ENCODE peak calls at places on chromosomes 4 and X, in ten cellular contexts. One of them, this sample, is unnamed.

GRCh38 chrX:150201841-150202240 is 161.3 kb upstream of the MAMLD1 start:
- DNase-seq in neural progenitor cell: no peak
- DNase-seq in lower leg skin: no peak
- DNase-seq in AG10803: no peak
- DNase-seq in upper lobe of right lung: no peak
- DNase-seq in progenitor cell of endocrine pancreas: no peak
- DNase-seq in BE2C: no peak
- DNase-seq in activated CD8-positive, alpha-beta T cell treated with anti-CD3 and anti-CD28 coated beads for 36 hours: no peak
- DNase-seq in lung: no peak
- DNase-seq in GM12865: no peak
- DNase-seq in this sample: no peak

GRCh38 chr4:140135529-140136021 is 18.4 kb downstream of the MAML3 start:
- DNase-seq in neural progenitor cell: no peak
- DNase-seq in progenitor cell of endocrine pancreas: no peak
- DNase-seq in BE2C: peak
- DNase-seq in lower leg skin: no peak
- DNase-seq in GM12865: no peak
- DNase-seq in upper lobe of right lung: peak
- DNase-seq in activated CD8-positive, alpha-beta T cell treated with anti-CD3 and anti-CD28 coated beads for 36 hours: no peak
- DNase-seq in lung: no peak
- DNase-seq in AG10803: peak
- DNase-seq in this sample: no peak

GRCh38 chr4:120864969-120865368 is 57.6 kb downstream of the PRDM5 start:
- DNase-seq in lower leg skin: no peak
- DNase-seq in BE2C: no peak
- DNase-seq in lung: no peak
- DNase-seq in neural progenitor cell: no peak
- DNase-seq in progenitor cell of endocrine pancreas: no peak
- DNase-seq in GM12865: no peak
- DNase-seq in activated CD8-positive, alpha-beta T cell treated with anti-CD3 and anti-CD28 coated beads for 36 hours: no peak
- DNase-seq in AG10803: no peak
- DNase-seq in upper lobe of right lung: no peak
- DNase-seq in this sample: no peak

GRCh38 chr4:100517864-100518341 is at the start of gene EMCN:
- DNase-seq in lower leg skin: no peak
- DNase-seq in BE2C: no peak
- DNase-seq in neural progenitor cell: no peak
- DNase-seq in GM12865: no peak
- DNase-seq in activated CD8-positive, alpha-beta T cell treated with anti-CD3 and anti-CD28 coated beads for 36 hours: no peak
- DNase-seq in AG10803: peak
- DNase-seq in upper lobe of right lung: no peak
- DNase-seq in progenitor cell of endocrine pancreas: no peak
- DNase-seq in lung: no peak
- DNase-seq in this sample: no peak

GRCh38 chrX:14409341-14409740 is 120.0 kb upstream of the GLRA2 start:
- DNase-seq in AG10803: peak
- DNase-seq in GM12865: no peak
- DNase-seq in upper lobe of right lung: no peak
- DNase-seq in neural progenitor cell: no peak
- DNase-seq in BE2C: no peak
- DNase-seq in lower leg skin: no peak
- DNase-seq in lung: no peak
- DNase-seq in activated CD8-positive, alpha-beta T cell treated with anti-CD3 and anti-CD28 coated beads for 36 hours: no peak
- DNase-seq in progenitor cell of endocrine pancreas: no peak
- DNase-seq in this sample: no peak

GRCh38 chr4:188016754-188017153 is 21.2 kb downstream of the ZFP42 start:
- DNase-seq in upper lobe of right lung: no peak
- DNase-seq in AG10803: no peak
- DNase-seq in lower leg skin: no peak
- DNase-seq in GM12865: no peak
- DNase-seq in BE2C: no peak
- DNase-seq in activated CD8-positive, alpha-beta T cell treated with anti-CD3 and anti-CD28 coated beads for 36 hours: no peak
- DNase-seq in lung: no peak
- DNase-seq in progenitor cell of endocrine pancreas: no peak
- DNase-seq in neural progenitor cell: peak
- DNase-seq in this sample: no peak

GRCh38 chrX:22686138-22686541 is 313.6 kb upstream of the DDX53 start:
- DNase-seq in lung: no peak
- DNase-seq in upper lobe of right lung: no peak
- DNase-seq in GM12865: no peak
- DNase-seq in BE2C: peak
- DNase-seq in AG10803: peak
- DNase-seq in neural progenitor cell: no peak
- DNase-seq in progenitor cell of endocrine pancreas: no peak
- DNase-seq in lower leg skin: peak
- DNase-seq in activated CD8-positive, alpha-beta T cell treated with anti-CD3 and anti-CD28 coated beads for 36 hours: no peak
- DNase-seq in this sample: no peak

GRCh38 chr4:135670548-135670947 is 1469.0 kb upstream of the PABPC4L start:
- DNase-seq in progenitor cell of endocrine pancreas: no peak
- DNase-seq in neural progenitor cell: no peak
- DNase-seq in lung: no peak
- DNase-seq in AG10803: no peak
- DNase-seq in BE2C: no peak
- DNase-seq in upper lobe of right lung: no peak
- DNase-seq in GM12865: no peak
- DNase-seq in activated CD8-positive, alpha-beta T cell treated with anti-CD3 and anti-CD28 coated beads for 36 hours: no peak
- DNase-seq in lower leg skin: no peak
- DNase-seq in this sample: no peak

GRCh38 chr4:9859774-9860173 is 78.3 kb downstream of the DRD5 start:
- DNase-seq in GM12865: no peak
- DNase-seq in activated CD8-positive, alpha-beta T cell treated with anti-CD3 and anti-CD28 coated beads for 36 hours: no peak
- DNase-seq in upper lobe of right lung: no peak
- DNase-seq in lung: no peak
- DNase-seq in lower leg skin: no peak
- DNase-seq in BE2C: no peak
- DNase-seq in AG10803: no peak
- DNase-seq in progenitor cell of endocrine pancreas: no peak
- DNase-seq in neural progenitor cell: no peak
- DNase-seq in this sample: no peak

GRCh38 chr4:62797221-62797620 is 1597.1 kb downstream of the ADGRL3 start:
- DNase-seq in lung: no peak
- DNase-seq in GM12865: no peak
- DNase-seq in AG10803: no peak
- DNase-seq in BE2C: no peak
- DNase-seq in lower leg skin: no peak
- DNase-seq in progenitor cell of endocrine pancreas: no peak
- DNase-seq in activated CD8-positive, alpha-beta T cell treated with anti-CD3 and anti-CD28 coated beads for 36 hours: no peak
- DNase-seq in neural progenitor cell: no peak
- DNase-seq in upper lobe of right lung: no peak
- DNase-seq in this sample: no peak

GRCh38 chr4:98557497-98557896 is 100.9 kb downstream of the TSPAN5 start:
- DNase-seq in neural progenitor cell: no peak
- DNase-seq in lower leg skin: no peak
- DNase-seq in lung: peak
- DNase-seq in progenitor cell of endocrine pancreas: no peak
- DNase-seq in AG10803: peak
- DNase-seq in upper lobe of right lung: no peak
- DNase-seq in BE2C: no peak
- DNase-seq in GM12865: no peak
- DNase-seq in activated CD8-positive, alpha-beta T cell treated with anti-CD3 and anti-CD28 coated beads for 36 hours: no peak
- DNase-seq in this sample: no peak

GRCh38 chr4:13543648-13544555 is at the start of gene NKX3-2:
- DNase-seq in progenitor cell of endocrine pancreas: no peak
- DNase-seq in neural progenitor cell: peak
- DNase-seq in activated CD8-positive, alpha-beta T cell treated with anti-CD3 and anti-CD28 coated beads for 36 hours: no peak
- DNase-seq in GM12865: no peak
- DNase-seq in lung: no peak
- DNase-seq in BE2C: no peak
- DNase-seq in AG10803: no peak
- DNase-seq in upper lobe of right lung: no peak
- DNase-seq in lower leg skin: no peak
- DNase-seq in this sample: peak

GRCh38 chrX:136691028-136691809 is 43.3 kb downstream of the CD40LG start:
- DNase-seq in upper lobe of right lung: no peak
- DNase-seq in AG10803: no peak
- DNase-seq in lower leg skin: no peak
- DNase-seq in activated CD8-positive, alpha-beta T cell treated with anti-CD3 and anti-CD28 coated beads for 36 hours: no peak
- DNase-seq in GM12865: no peak
- DNase-seq in progenitor cell of endocrine pancreas: no peak
- DNase-seq in lung: no peak
- DNase-seq in neural progenitor cell: no peak
- DNase-seq in BE2C: no peak
- DNase-seq in this sample: no peak

GRCh38 chrX:139204903-139205667 is 325.5 kb upstream of the F9 start:
- DNase-seq in lung: no peak
- DNase-seq in BE2C: no peak
- DNase-seq in activated CD8-positive, alpha-beta T cell treated with anti-CD3 and anti-CD28 coated beads for 36 hours: peak
- DNase-seq in neural progenitor cell: peak
- DNase-seq in lower leg skin: no peak
- DNase-seq in AG10803: peak
- DNase-seq in progenitor cell of endocrine pancreas: peak
- DNase-seq in GM12865: peak
- DNase-seq in upper lobe of right lung: peak
- DNase-seq in this sample: peak

GRCh38 chr4:156290811-156291210 is 337.1 kb upstream of the CTSO start:
- DNase-seq in BE2C: no peak
- DNase-seq in lower leg skin: no peak
- DNase-seq in GM12865: no peak
- DNase-seq in AG10803: peak
- DNase-seq in neural progenitor cell: no peak
- DNase-seq in lung: no peak
- DNase-seq in upper lobe of right lung: no peak
- DNase-seq in activated CD8-positive, alpha-beta T cell treated with anti-CD3 and anti-CD28 coated beads for 36 hours: no peak
- DNase-seq in progenitor cell of endocrine pancreas: no peak
- DNase-seq in this sample: no peak

GRCh38 chr4:121484633-121485032 is 103.8 kb upstream of the QRFPR start:
- DNase-seq in GM12865: peak
- DNase-seq in BE2C: peak
- DNase-seq in lung: no peak
- DNase-seq in neural progenitor cell: peak
- DNase-seq in activated CD8-positive, alpha-beta T cell treated with anti-CD3 and anti-CD28 coated beads for 36 hours: peak
- DNase-seq in upper lobe of right lung: peak
- DNase-seq in progenitor cell of endocrine pancreas: no peak
- DNase-seq in lower leg skin: no peak
- DNase-seq in AG10803: peak
- DNase-seq in this sample: peak

GRCh38 chrX:68988865-68989264 is 160.0 kb downstream of the EFNB1 start:
- DNase-seq in lower leg skin: no peak
- DNase-seq in AG10803: no peak
- DNase-seq in upper lobe of right lung: no peak
- DNase-seq in progenitor cell of endocrine pancreas: no peak
- DNase-seq in lung: no peak
- DNase-seq in neural progenitor cell: no peak
- DNase-seq in activated CD8-positive, alpha-beta T cell treated with anti-CD3 and anti-CD28 coated beads for 36 hours: no peak
- DNase-seq in GM12865: no peak
- DNase-seq in BE2C: no peak
- DNase-seq in this sample: no peak
- TF ChIP-seq CTCF in lower leg skin: no peak
- TF ChIP-seq CTCF in AG10803: no peak
- TF ChIP-seq CTCF in upper lobe of right lung: no peak
- TF ChIP-seq CTCF in progenitor cell of endocrine pancreas: no peak
- TF ChIP-seq CTCF in lung: no peak
- TF ChIP-seq CTCF in neural progenitor cell: no peak
- TF ChIP-seq CTCF in activated CD8-positive, alpha-beta T cell treated with anti-CD3 and anti-CD28 coated beads for 36 hours: no peak
- TF ChIP-seq CTCF in GM12865: no peak
- TF ChIP-seq CTCF in BE2C: no peak
- TF ChIP-seq CTCF in this sample: no peak

DNA sequence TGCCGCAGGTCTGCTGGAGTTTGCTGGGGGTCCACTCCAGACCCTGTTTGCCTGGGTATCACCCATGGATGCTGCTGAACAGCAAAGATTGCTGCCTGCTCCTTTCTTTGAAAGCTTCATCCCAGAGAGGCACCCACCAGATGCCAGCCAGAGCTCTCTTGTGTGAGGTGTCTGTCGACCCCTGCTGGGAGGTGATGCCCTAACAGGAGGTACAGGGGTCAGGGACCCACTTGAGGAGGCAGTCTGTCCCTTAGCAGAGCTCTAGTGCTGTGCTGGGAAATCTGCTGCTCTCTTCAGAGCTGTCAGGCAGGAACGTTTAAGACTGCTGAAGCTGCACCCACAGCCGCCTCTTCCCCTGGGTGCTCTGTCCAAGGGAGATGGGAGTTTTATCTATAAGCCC is 162.7 kb downstream of the NAF1 start:
- DNase-seq in progenitor cell of endocrine pancreas: no peak
- DNase-seq in lower leg skin: no peak
- DNase-seq in upper lobe of right lung: no peak
- DNase-seq in BE2C: no peak
- DNase-seq in lung: no peak
- DNase-seq in AG10803: no peak
- DNase-seq in neural progenitor cell: no peak
- DNase-seq in GM12865: no peak
- DNase-seq in activated CD8-positive, alpha-beta T cell treated with anti-CD3 and anti-CD28 coated beads for 36 hours: no peak
- DNase-seq in this sample: no peak
- TF ChIP-seq CTCF in progenitor cell of endocrine pancreas: no peak
- TF ChIP-seq CTCF in lower leg skin: no peak
- TF ChIP-seq CTCF in upper lobe of right lung: no peak
- TF ChIP-seq CTCF in BE2C: no peak
- TF ChIP-seq CTCF in lung: no peak
- TF ChIP-seq CTCF in AG10803: no peak
- TF ChIP-seq CTCF in neural progenitor cell: no peak
- TF ChIP-seq CTCF in GM12865: peak
- TF ChIP-seq CTCF in activated CD8-positive, alpha-beta T cell treated with anti-CD3 and anti-CD28 coated beads for 36 hours: no peak
- TF ChIP-seq CTCF in this sample: no peak

DNA sequence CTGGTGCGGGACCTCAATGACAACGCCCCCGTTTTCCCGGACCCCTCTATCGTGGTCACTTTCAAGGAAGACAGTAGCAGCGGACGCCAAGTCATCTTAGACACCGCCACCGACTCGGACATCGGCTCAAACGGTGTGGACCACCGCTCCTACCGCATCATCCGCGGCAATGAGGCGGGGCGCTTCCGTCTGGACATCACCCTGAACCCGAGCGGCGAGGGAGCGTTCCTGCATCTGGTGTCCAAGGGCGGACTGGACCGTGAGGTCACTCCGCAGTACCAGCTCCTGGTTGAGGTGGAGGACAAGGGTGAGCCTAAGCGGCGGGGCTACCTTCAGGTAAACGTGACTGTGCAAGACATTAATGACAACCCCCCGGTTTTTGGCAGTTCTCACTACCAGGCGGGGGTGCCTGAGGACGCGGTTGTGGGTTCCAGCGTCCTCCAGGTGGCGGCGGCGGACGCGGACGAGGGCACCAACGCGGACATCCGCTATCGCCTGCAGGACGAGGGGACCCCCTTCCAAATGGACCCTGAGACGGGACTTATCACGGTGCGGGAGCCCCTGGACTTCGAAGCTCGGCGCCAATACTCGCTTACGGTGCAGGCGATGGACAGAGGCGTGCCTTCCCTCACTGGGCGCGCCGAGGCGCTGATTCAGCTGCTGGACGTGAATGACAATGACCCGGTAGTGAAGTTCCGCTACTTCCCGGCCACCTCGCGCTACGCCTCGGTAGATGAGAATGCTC is 2.2 kb downstream of the FAT4 start:
- DNase-seq in progenitor cell of endocrine pancreas: peak
- DNase-seq in activated CD8-positive, alpha-beta T cell treated with anti-CD3 and anti-CD28 coated beads for 36 hours: no peak
- DNase-seq in AG10803: peak
- DNase-seq in BE2C: peak
- DNase-seq in upper lobe of right lung: peak
- DNase-seq in neural progenitor cell: peak
- DNase-seq in GM12865: no peak
- DNase-seq in lower leg skin: no peak
- DNase-seq in lung: peak
- DNase-seq in this sample: peak
- TF ChIP-seq CTCF in progenitor cell of endocrine pancreas: peak
- TF ChIP-seq CTCF in activated CD8-positive, alpha-beta T cell treated with anti-CD3 and anti-CD28 coated beads for 36 hours: no peak
- TF ChIP-seq CTCF in AG10803: no peak
- TF ChIP-seq CTCF in BE2C: peak
- TF ChIP-seq CTCF in upper lobe of right lung: no peak
- TF ChIP-seq CTCF in neural progenitor cell: peak
- TF ChIP-seq CTCF in GM12865: no peak
- TF ChIP-seq CTCF in lower leg skin: no peak
- TF ChIP-seq CTCF in lung: no peak
- TF ChIP-seq CTCF in this sample: no peak

GRCh38 chr4:170227928-170228327 is 138.2 kb upstream of the AADAT start:
- DNase-seq in activated CD8-positive, alpha-beta T cell treated with anti-CD3 and anti-CD28 coated beads for 36 hours: no peak
- DNase-seq in AG10803: no peak
- DNase-seq in BE2C: no peak
- DNase-seq in lung: no peak
- DNase-seq in progenitor cell of endocrine pancreas: no peak
- DNase-seq in lower leg skin: no peak
- DNase-seq in neural progenitor cell: peak
- DNase-seq in upper lobe of right lung: no peak
- DNase-seq in GM12865: no peak
- DNase-seq in this sample: no peak
- TF ChIP-seq CTCF in activated CD8-positive, alpha-beta T cell treated with anti-CD3 and anti-CD28 coated beads for 36 hours: no peak
- TF ChIP-seq CTCF in AG10803: no peak
- TF ChIP-seq CTCF in BE2C: peak
- TF ChIP-seq CTCF in lung: no peak
- TF ChIP-seq CTCF in progenitor cell of endocrine pancreas: peak
- TF ChIP-seq CTCF in lower leg skin: no peak
- TF ChIP-seq CTCF in neural progenitor cell: peak
- TF ChIP-seq CTCF in upper lobe of right lung: no peak
- TF ChIP-seq CTCF in GM12865: no peak
- TF ChIP-seq CTCF in this sample: no peak

This sample was measured in GM13976.